ENCODE peak calls at places on chromosomes 12 and 14, in ten cellular contexts. One of them, this sample, is unnamed.

GRCh38 chr14:100293497-100294212 is 12.6 kb downstream of the SLC25A29 start:
- DNase-seq in stimulated activated CD8-positive, alpha-beta memory T cell treated with anti-CD3 and anti-CD28 coated beads, Interleukin-4, amount 100 ng/mL, for 1 hour: no peak
- DNase-seq in Calu3: no peak
- DNase-seq in stimulated activated CD4-positive, alpha-beta T cell treated with anti-CD3 and anti-CD28 coated beads, Interleukin-12 subunit alpha, Interleukin-12 subunit beta, amount 100 ng/mL, for 4 hours: no peak
- DNase-seq in body of pancreas: no peak
- DNase-seq in amniotic stem cell: no peak
- DNase-seq in effector memory CD4-positive, alpha-beta T cell: no peak
- DNase-seq in RKO: no peak
- DNase-seq in GM13977: peak
- DNase-seq in osteocyte: no peak
- DNase-seq in this sample: no peak

GRCh38 chr12:12839886-12840285 is 26.7 kb downstream of the DDX47 start:
- DNase-seq in stimulated activated CD8-positive, alpha-beta memory T cell treated with anti-CD3 and anti-CD28 coated beads, Interleukin-4, amount 100 ng/mL, for 1 hour: no peak
- DNase-seq in Calu3: peak
- DNase-seq in stimulated activated CD4-positive, alpha-beta T cell treated with anti-CD3 and anti-CD28 coated beads, Interleukin-12 subunit alpha, Interleukin-12 subunit beta, amount 100 ng/mL, for 4 hours: no peak
- DNase-seq in body of pancreas: no peak
- DNase-seq in amniotic stem cell: peak
- DNase-seq in effector memory CD4-positive, alpha-beta T cell: no peak
- DNase-seq in RKO: peak
- DNase-seq in GM13977: no peak
- DNase-seq in osteocyte: no peak
- DNase-seq in this sample: peak

GRCh38 chr14:50000215-50001145 is 107.6 kb downstream of the ARF6 start:
- DNase-seq in stimulated activated CD8-positive, alpha-beta memory T cell treated with anti-CD3 and anti-CD28 coated beads, Interleukin-4, amount 100 ng/mL, for 1 hour: peak
- DNase-seq in Calu3: peak
- DNase-seq in stimulated activated CD4-positive, alpha-beta T cell treated with anti-CD3 and anti-CD28 coated beads, Interleukin-12 subunit alpha, Interleukin-12 subunit beta, amount 100 ng/mL, for 4 hours: peak
- DNase-seq in body of pancreas: no peak
- DNase-seq in amniotic stem cell: peak
- DNase-seq in effector memory CD4-positive, alpha-beta T cell: peak
- DNase-seq in RKO: no peak
- DNase-seq in GM13977: peak
- DNase-seq in osteocyte: peak
- DNase-seq in this sample: no peak

GRCh38 chr14:102323102-102323501 is 3.6 kb downstream of the ZNF839 start:
- DNase-seq in stimulated activated CD8-positive, alpha-beta memory T cell treated with anti-CD3 and anti-CD28 coated beads, Interleukin-4, amount 100 ng/mL, for 1 hour: no peak
- DNase-seq in Calu3: peak
- DNase-seq in stimulated activated CD4-positive, alpha-beta T cell treated with anti-CD3 and anti-CD28 coated beads, Interleukin-12 subunit alpha, Interleukin-12 subunit beta, amount 100 ng/mL, for 4 hours: no peak
- DNase-seq in body of pancreas: peak
- DNase-seq in amniotic stem cell: peak
- DNase-seq in effector memory CD4-positive, alpha-beta T cell: no peak
- DNase-seq in RKO: peak
- DNase-seq in GM13977: no peak
- DNase-seq in osteocyte: peak
- DNase-seq in this sample: no peak

GRCh38 chr12:76033116-76034001 is 1.8 kb upstream of the PHLDA1 start:
- DNase-seq in stimulated activated CD8-positive, alpha-beta memory T cell treated with anti-CD3 and anti-CD28 coated beads, Interleukin-4, amount 100 ng/mL, for 1 hour: no peak
- DNase-seq in Calu3: no peak
- DNase-seq in stimulated activated CD4-positive, alpha-beta T cell treated with anti-CD3 and anti-CD28 coated beads, Interleukin-12 subunit alpha, Interleukin-12 subunit beta, amount 100 ng/mL, for 4 hours: no peak
- DNase-seq in body of pancreas: no peak
- DNase-seq in amniotic stem cell: no peak
- DNase-seq in effector memory CD4-positive, alpha-beta T cell: no peak
- DNase-seq in RKO: peak
- DNase-seq in GM13977: no peak
- DNase-seq in osteocyte: no peak
- DNase-seq in this sample: no peak

GRCh38 chr12:108515916-108516315 is 839 bp downstream of the FICD start:
- DNase-seq in stimulated activated CD8-positive, alpha-beta memory T cell treated with anti-CD3 and anti-CD28 coated beads, Interleukin-4, amount 100 ng/mL, for 1 hour: no peak
- DNase-seq in Calu3: no peak
- DNase-seq in stimulated activated CD4-positive, alpha-beta T cell treated with anti-CD3 and anti-CD28 coated beads, Interleukin-12 subunit alpha, Interleukin-12 subunit beta, amount 100 ng/mL, for 4 hours: no peak
- DNase-seq in body of pancreas: peak
- DNase-seq in amniotic stem cell: no peak
- DNase-seq in effector memory CD4-positive, alpha-beta T cell: no peak
- DNase-seq in RKO: peak
- DNase-seq in GM13977: no peak
- DNase-seq in osteocyte: peak
- DNase-seq in this sample: no peak

GRCh38 chr12:46831335-46832083 is 5.7 kb upstream of the SLC38A4 start:
- DNase-seq in stimulated activated CD8-positive, alpha-beta memory T cell treated with anti-CD3 and anti-CD28 coated beads, Interleukin-4, amount 100 ng/mL, for 1 hour: no peak
- DNase-seq in Calu3: no peak
- DNase-seq in stimulated activated CD4-positive, alpha-beta T cell treated with anti-CD3 and anti-CD28 coated beads, Interleukin-12 subunit alpha, Interleukin-12 subunit beta, amount 100 ng/mL, for 4 hours: no peak
- DNase-seq in body of pancreas: peak
- DNase-seq in amniotic stem cell: no peak
- DNase-seq in effector memory CD4-positive, alpha-beta T cell: no peak
- DNase-seq in RKO: no peak
- DNase-seq in GM13977: no peak
- DNase-seq in osteocyte: no peak
- DNase-seq in this sample: no peak

GRCh38 chr14:26636571-26636970 is 38.7 kb upstream of the NOVA1 start:
- DNase-seq in stimulated activated CD8-positive, alpha-beta memory T cell treated with anti-CD3 and anti-CD28 coated beads, Interleukin-4, amount 100 ng/mL, for 1 hour: no peak
- DNase-seq in Calu3: no peak
- DNase-seq in stimulated activated CD4-positive, alpha-beta T cell treated with anti-CD3 and anti-CD28 coated beads, Interleukin-12 subunit alpha, Interleukin-12 subunit beta, amount 100 ng/mL, for 4 hours: no peak
- DNase-seq in body of pancreas: no peak
- DNase-seq in amniotic stem cell: no peak
- DNase-seq in effector memory CD4-positive, alpha-beta T cell: no peak
- DNase-seq in RKO: no peak
- DNase-seq in GM13977: no peak
- DNase-seq in osteocyte: no peak
- DNase-seq in this sample: no peak

GRCh38 chr14:30621354-30621953 is 665 bp upstream of the SCFD1 start:
- DNase-seq in stimulated activated CD8-positive, alpha-beta memory T cell treated with anti-CD3 and anti-CD28 coated beads, Interleukin-4, amount 100 ng/mL, for 1 hour: no peak
- DNase-seq in Calu3: peak
- DNase-seq in stimulated activated CD4-positive, alpha-beta T cell treated with anti-CD3 and anti-CD28 coated beads, Interleukin-12 subunit alpha, Interleukin-12 subunit beta, amount 100 ng/mL, for 4 hours: no peak
- DNase-seq in body of pancreas: peak
- DNase-seq in amniotic stem cell: no peak
- DNase-seq in effector memory CD4-positive, alpha-beta T cell: peak
- DNase-seq in RKO: peak
- DNase-seq in GM13977: no peak
- DNase-seq in osteocyte: no peak
- DNase-seq in this sample: no peak

GRCh38 chr14:100570726-100571454 is 16.3 kb downstream of the BEGAIN start:
- DNase-seq in stimulated activated CD8-positive, alpha-beta memory T cell treated with anti-CD3 and anti-CD28 coated beads, Interleukin-4, amount 100 ng/mL, for 1 hour: no peak
- DNase-seq in Calu3: no peak
- DNase-seq in stimulated activated CD4-positive, alpha-beta T cell treated with anti-CD3 and anti-CD28 coated beads, Interleukin-12 subunit alpha, Interleukin-12 subunit beta, amount 100 ng/mL, for 4 hours: no peak
- DNase-seq in body of pancreas: no peak
- DNase-seq in amniotic stem cell: no peak
- DNase-seq in effector memory CD4-positive, alpha-beta T cell: no peak
- DNase-seq in RKO: no peak
- DNase-seq in GM13977: no peak
- DNase-seq in osteocyte: no peak
- DNase-seq in this sample: no peak

GRCh38 chr12:82688035-82688501 is 1.4 kb downstream of the TMTC2 start:
- DNase-seq in stimulated activated CD8-positive, alpha-beta memory T cell treated with anti-CD3 and anti-CD28 coated beads, Interleukin-4, amount 100 ng/mL, for 1 hour: no peak
- DNase-seq in Calu3: no peak
- DNase-seq in stimulated activated CD4-positive, alpha-beta T cell treated with anti-CD3 and anti-CD28 coated beads, Interleukin-12 subunit alpha, Interleukin-12 subunit beta, amount 100 ng/mL, for 4 hours: no peak
- DNase-seq in body of pancreas: no peak
- DNase-seq in amniotic stem cell: no peak
- DNase-seq in effector memory CD4-positive, alpha-beta T cell: no peak
- DNase-seq in RKO: peak
- DNase-seq in GM13977: no peak
- DNase-seq in osteocyte: no peak
- DNase-seq in this sample: no peak

GRCh38 chr14:64387232-64387737 is 868 bp upstream of the MTHFD1 start:
- DNase-seq in stimulated activated CD8-positive, alpha-beta memory T cell treated with anti-CD3 and anti-CD28 coated beads, Interleukin-4, amount 100 ng/mL, for 1 hour: no peak
- DNase-seq in Calu3: peak
- DNase-seq in stimulated activated CD4-positive, alpha-beta T cell treated with anti-CD3 and anti-CD28 coated beads, Interleukin-12 subunit alpha, Interleukin-12 subunit beta, amount 100 ng/mL, for 4 hours: no peak
- DNase-seq in body of pancreas: no peak
- DNase-seq in amniotic stem cell: no peak
- DNase-seq in effector memory CD4-positive, alpha-beta T cell: no peak
- DNase-seq in RKO: peak
- DNase-seq in GM13977: no peak
- DNase-seq in osteocyte: no peak
- DNase-seq in this sample: no peak

GRCh38 chr12:29742646-29743045 is 41.1 kb downstream of the TMTC1 start:
- DNase-seq in stimulated activated CD8-positive, alpha-beta memory T cell treated with anti-CD3 and anti-CD28 coated beads, Interleukin-4, amount 100 ng/mL, for 1 hour: no peak
- DNase-seq in Calu3: no peak
- DNase-seq in stimulated activated CD4-positive, alpha-beta T cell treated with anti-CD3 and anti-CD28 coated beads, Interleukin-12 subunit alpha, Interleukin-12 subunit beta, amount 100 ng/mL, for 4 hours: no peak
- DNase-seq in body of pancreas: no peak
- DNase-seq in amniotic stem cell: no peak
- DNase-seq in effector memory CD4-positive, alpha-beta T cell: no peak
- DNase-seq in RKO: no peak
- DNase-seq in GM13977: no peak
- DNase-seq in osteocyte: no peak
- DNase-seq in this sample: no peak

GRCh38 chr12:98373019-98373554 is 142.3 kb upstream of the TMPO start:
- DNase-seq in stimulated activated CD8-positive, alpha-beta memory T cell treated with anti-CD3 and anti-CD28 coated beads, Interleukin-4, amount 100 ng/mL, for 1 hour: no peak
- DNase-seq in Calu3: peak
- DNase-seq in stimulated activated CD4-positive, alpha-beta T cell treated with anti-CD3 and anti-CD28 coated beads, Interleukin-12 subunit alpha, Interleukin-12 subunit beta, amount 100 ng/mL, for 4 hours: no peak
- DNase-seq in body of pancreas: no peak
- DNase-seq in amniotic stem cell: no peak
- DNase-seq in effector memory CD4-positive, alpha-beta T cell: no peak
- DNase-seq in RKO: peak
- DNase-seq in GM13977: peak
- DNase-seq in osteocyte: no peak
- DNase-seq in this sample: no peak

GRCh38 chr14:49487238-49487637 is 98.9 kb downstream of the RPS29 start:
- DNase-seq in stimulated activated CD8-positive, alpha-beta memory T cell treated with anti-CD3 and anti-CD28 coated beads, Interleukin-4, amount 100 ng/mL, for 1 hour: no peak
- DNase-seq in Calu3: no peak
- DNase-seq in stimulated activated CD4-positive, alpha-beta T cell treated with anti-CD3 and anti-CD28 coated beads, Interleukin-12 subunit alpha, Interleukin-12 subunit beta, amount 100 ng/mL, for 4 hours: no peak
- DNase-seq in body of pancreas: no peak
- DNase-seq in amniotic stem cell: no peak
- DNase-seq in effector memory CD4-positive, alpha-beta T cell: no peak
- DNase-seq in RKO: no peak
- DNase-seq in GM13977: no peak
- DNase-seq in osteocyte: no peak
- DNase-seq in this sample: no peak

GRCh38 chr12:43917896-43918295 is 82.0 kb downstream of the TMEM117 start:
- DNase-seq in stimulated activated CD8-positive, alpha-beta memory T cell treated with anti-CD3 and anti-CD28 coated beads, Interleukin-4, amount 100 ng/mL, for 1 hour: no peak
- DNase-seq in Calu3: no peak
- DNase-seq in stimulated activated CD4-positive, alpha-beta T cell treated with anti-CD3 and anti-CD28 coated beads, Interleukin-12 subunit alpha, Interleukin-12 subunit beta, amount 100 ng/mL, for 4 hours: no peak
- DNase-seq in body of pancreas: no peak
- DNase-seq in amniotic stem cell: no peak
- DNase-seq in effector memory CD4-positive, alpha-beta T cell: no peak
- DNase-seq in RKO: no peak
- DNase-seq in GM13977: no peak
- DNase-seq in osteocyte: no peak
- DNase-seq in this sample: no peak